ENCODE peak calls at places on chromosome 7, in four cellular contexts. X is AG09309, F is kidney epithelial cell, N is AG04449. L is an unnamed sample.
A peak's percentile ranks its signal among the peaks of the same experiment; 100 is the strongest.

GRCh38 chr7:99232082-99232770 is 24.3 kb upstream of the KPNA7 start:
- DNase-seq in F (no peak), X (no peak), N (no peak), L (no peak)

GRCh38 chr7:43888983-43889945 is 17.1 kb downstream of the URGCP start:
- DNase-seq in F (no peak), N (no peak), X (no peak), L (no peak)

GRCh38 chr7:30896041-30896440 is 15.6 kb upstream of the AQP1 start:
- DNase-seq in F (no peak), N (no peak), X (no peak), L (no peak)

GRCh38 chr7:130988443-130988842 is 254.4 kb upstream of the KLF14 start:
- DNase-seq in X (no peak), N (no peak), F (no peak), L (no peak)

GRCh38 chr7:157406971-157407370 is 70.2 kb downstream of the DNAJB6 start:
- DNase-seq in F (no peak), X (no peak), N (no peak), L (no peak)

GRCh38 chr7:94374231-94374630 is 20.5 kb upstream of the COL1A2 start:
- DNase-seq in X (peak; percentile 90), F (no peak), N (no peak), L (peak; percentile 92)

GRCh38 chr7:140639366-140640053 is 1.1 kb downstream of the DENND2A start:
- DNase-seq in N (no peak), X (peak; percentile 57), F (no peak), L (no peak)

GRCh38 chr7:11623093-11623678 is 208.8 kb downstream of the THSD7A start:
- DNase-seq in N (no peak), F (no peak), X (no peak), L (no peak)

GRCh38 chr7:1247527-1248041 is 14.9 kb downstream of the UNCX start:
- DNase-seq in F (no peak), N (no peak), X (no peak), L (no peak)

GRCh38 chr7:13077466-13077865 is 390.0 kb downstream of the ARL4A start:
- DNase-seq in N (no peak), X (no peak), F (no peak), L (no peak)

GRCh38 chr7:151722533-151722932 is 154.4 kb downstream of the PRKAG2 start:
- DNase-seq in X (no peak), N (no peak), F (no peak), L (no peak)

GRCh38 chr7:107045980-107046379 is 1.5 kb downstream of the PRKAR2B start:
- DNase-seq in F (no peak), N (peak; percentile 46), X (peak; percentile 61), L (peak; percentile 54)

GRCh38 chr7:45088821-45089313 is at the start of gene NACAD:
- DNase-seq in N (no peak), X (no peak), F (no peak), L (no peak)

GRCh38 chr7:69187824-69188335 is 410.4 kb upstream of the AUTS2 start:
- DNase-seq in N (no peak), X (no peak), F (no peak), L (no peak)

GRCh38 chr7:55486172-55486550 is 86.1 kb downstream of the VOPP1 start:
- DNase-seq in F (no peak), N (no peak), X (no peak), L (no peak)

DNA sequence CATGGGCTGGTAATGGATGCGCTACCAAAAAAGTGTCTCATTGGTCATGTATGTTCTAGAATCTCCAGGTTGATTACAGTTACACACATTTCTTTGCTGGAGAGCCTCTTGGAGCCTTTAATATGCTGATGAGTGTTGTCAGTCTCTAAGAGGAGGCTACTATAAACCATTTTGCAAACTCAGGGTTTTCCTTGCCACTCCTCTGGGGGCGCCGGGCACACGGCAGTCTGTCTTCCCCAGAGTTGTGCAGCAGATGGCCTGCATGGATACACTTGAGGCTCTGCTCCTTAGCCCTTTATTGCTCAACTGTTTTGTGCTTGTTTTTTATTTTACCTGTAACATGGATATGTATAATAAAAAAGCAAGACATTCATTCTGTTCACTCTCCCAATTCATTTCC is 196.5 kb downstream of the ACTR3B start:
- DNase-seq in X (no peak), N (no peak), F (no peak), L (no peak)
- TF ChIP-seq CTCF in X (no peak), N (no peak), F (no peak), L (no peak)

GRCh38 chr7:114860196-114860595 is 61.7 kb upstream of the MDFIC start:
- DNase-seq in N (no peak), F (no peak), X (no peak), L (no peak)

GRCh38 chr7:114864278-114864677 is 57.6 kb upstream of the MDFIC start:
- DNase-seq in F (no peak), N (no peak), X (no peak), L (no peak)

GRCh38 chr7:114862406-114862805 is 59.5 kb upstream of the MDFIC start:
- DNase-seq in F (no peak), X (no peak), N (no peak), L (no peak)

GRCh38 chr7:114865564-114865963 is 56.3 kb upstream of the MDFIC start:
- DNase-seq in X (no peak), F (no peak), N (no peak), L (no peak)
- TF ChIP-seq CTCF in X (peak; percentile 86), F (peak; percentile 76), N (peak; percentile 77), L (peak; percentile 74)

DNA sequence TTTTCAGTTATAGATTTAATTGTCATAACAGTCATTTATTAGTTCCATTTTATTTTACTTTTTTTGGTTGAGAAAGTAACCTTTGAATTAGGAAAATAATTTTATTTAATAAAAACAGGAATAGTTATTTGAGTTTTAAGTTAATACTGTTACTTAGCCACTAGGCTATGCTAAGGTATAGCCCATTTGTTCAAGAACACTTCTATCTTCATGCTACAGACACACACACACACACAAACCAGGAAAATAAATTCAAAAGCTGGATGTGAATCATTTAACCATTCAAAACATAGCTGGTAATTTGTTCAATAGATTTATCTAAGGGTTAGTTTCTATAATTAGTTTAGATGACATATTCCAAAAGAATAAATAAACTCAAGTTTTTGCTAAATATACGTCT is 148.4 kb downstream of the RNF133 start:
- DNase-seq in F (no peak), N (no peak), X (no peak), L (no peak)
- TF ChIP-seq CTCF in F (peak; percentile 6), N (no peak), X (no peak), L (no peak)

DNA sequence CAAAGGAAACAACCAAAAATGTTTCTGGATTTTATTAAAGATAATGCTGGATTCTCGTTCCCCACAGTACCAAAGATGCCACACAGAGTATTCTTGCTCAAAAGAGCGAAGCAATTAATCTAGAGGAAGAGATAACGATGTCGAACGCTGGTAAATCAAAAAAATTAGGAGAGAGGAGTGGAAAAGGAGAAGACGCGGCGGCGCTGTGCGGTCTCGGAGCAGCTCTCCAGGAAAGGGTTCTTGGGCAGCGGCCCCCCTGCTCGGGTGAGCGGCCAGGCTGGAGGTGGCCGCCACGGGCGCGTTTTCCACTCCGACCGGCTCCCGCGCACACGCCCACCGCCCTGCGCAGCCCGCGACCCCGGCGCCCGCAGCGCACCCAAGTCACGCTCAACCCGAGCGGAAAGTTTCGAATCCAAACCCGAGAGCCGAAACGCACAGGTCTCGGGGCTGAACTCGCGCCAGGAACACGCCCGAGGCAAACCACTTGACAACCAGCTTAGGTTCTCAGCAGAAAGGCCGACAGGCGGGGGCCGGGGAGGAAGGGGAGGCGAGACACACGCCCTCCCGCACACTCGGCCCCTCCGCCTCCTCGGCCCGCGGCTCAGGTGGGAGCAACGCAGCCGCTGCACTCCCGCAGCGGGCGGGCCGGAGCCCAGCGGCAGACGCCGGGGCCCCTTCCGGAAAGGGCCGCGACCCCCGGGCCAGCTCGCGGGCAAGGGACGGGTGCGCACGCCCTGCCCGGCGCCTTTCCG is 924 bp downstream of the SRPK2 start:
- DNase-seq in N (no peak), X (no peak), F (peak; percentile 14), L (peak; percentile 4)
- TF ChIP-seq CTCF in N (no peak), X (no peak), F (no peak), L (peak; percentile 5)